ENCODE peak calls at places on chromosomes 13 and 19, in four cellular contexts. Q, B, O and N are unnamed samples.

GRCh38 chr19:5665781-5666513 is 14.4 kb downstream of the MICOS13 start:
- DNase-seq in Q (no peak), O (peak), B (no peak), N (peak)

GRCh38 chr19:7992575-7992974 is 12.9 kb downstream of the ELAVL1 start:
- DNase-seq in O (no peak), B (no peak), Q (no peak), N (no peak)

GRCh38 chr19:18408053-18408476 is 10.6 kb upstream of the LRRC25 start:
- DNase-seq in B (peak), O (no peak), Q (peak), N (no peak)

GRCh38 chr13:30125422-30126073 is 181.8 kb downstream of the KATNAL1 start:
- DNase-seq in O (peak), B (no peak), Q (no peak), N (peak)

GRCh38 chr13:106566682-106567420 is 1.1 kb downstream of the ARGLU1 start:
- DNase-seq in Q (peak), B (peak), O (no peak), N (peak)

GRCh38 chr19:1060689-1061088 is 6.3 kb upstream of the ARHGAP45 start:
- DNase-seq in Q (no peak), B (no peak), O (no peak), N (no peak)

GRCh38 chr19:45305421-45305820 is 17.3 kb downstream of the CKM start:
- DNase-seq in Q (no peak), O (no peak), B (no peak), N (no peak)

GRCh38 chr13:73822671-73823592 is 311.3 kb downstream of the KLF12 start:
- DNase-seq in O (no peak), B (no peak), Q (no peak), N (no peak)

GRCh38 chr13:114145256-114145655 is 12.8 kb upstream of the RASA3 start:
- DNase-seq in B (no peak), Q (no peak), O (no peak), N (no peak)

GRCh38 chr19:15248648-15249559 is 16.7 kb upstream of the EPHX3 start:
- DNase-seq in Q (no peak), B (no peak), O (peak), N (peak)

GRCh38 chr13:43686557-43686956 is 100.2 kb downstream of the ENOX1 start:
- DNase-seq in Q (no peak), B (no peak), O (peak), N (no peak)

GRCh38 chr13:26487781-26488180 is 69.7 kb upstream of the WASF3 start:
- DNase-seq in Q (no peak), B (no peak), O (no peak), N (no peak)

GRCh38 chr13:53782400-53783030 is 753.9 kb downstream of the OLFM4 start:
- DNase-seq in B (no peak), Q (peak), O (no peak), N (peak)